ENCODE peak calls at places on chromosomes 6 and 20, in nine cellular contexts. E is neural crest cell, B is putamen, H is T-helper 1 cell, N is WERI-Rb-1, K is amniotic stem cell, P is HFF-Myc, I is body of pancreas, V is fibroblast of gingiva. R is an unnamed sample.

GRCh38 chr20:25484224-25484846 is 76.9 kb downstream of the GINS1 start:
- DNase-seq in P (no peak), N (no peak), B (no peak), H (no peak), I (no peak), K (no peak), V (peak), E (no peak), R (no peak)

GRCh38 chr6:108417027-108417426 is 122.2 kb downstream of the AFG1L start:
- DNase-seq in H (no peak), P (no peak), E (no peak), V (peak), N (no peak), K (no peak), B (no peak), I (no peak), R (no peak)

GRCh38 chr6:30450908-30451818 is 38.1 kb upstream of the HLA-E start:
- DNase-seq in P (no peak), V (peak), B (peak), N (no peak), E (no peak), H (peak), I (peak), K (no peak), R (peak)

GRCh38 chr20:8624046-8624445 is 444.8 kb upstream of the PLCB4 start:
- DNase-seq in K (no peak), I (no peak), E (no peak), P (no peak), V (no peak), H (no peak), N (no peak), B (no peak), R (no peak)

GRCh38 chr6:127458817-127459216 is 372 bp downstream of the KIAA0408 start:
- DNase-seq in K (no peak), H (no peak), N (no peak), B (no peak), E (no peak), V (peak), I (no peak), P (no peak), R (no peak)

GRCh38 chr6:1382883-1383728 is 6.3 kb upstream of the FOXF2 start:
- DNase-seq in N (no peak), H (no peak), B (no peak), E (no peak), K (no peak), V (no peak), I (no peak), P (no peak), R (no peak)

GRCh38 chr20:17680128-17680835 is 1.8 kb downstream of the RRBP1 start:
- DNase-seq in V (peak), I (peak), E (peak), N (peak), P (peak), H (no peak), K (peak), B (no peak), R (no peak)

GRCh38 chr6:4059115-4059777 is 19.7 kb downstream of the FAM217A start:
- DNase-seq in I (no peak), H (no peak), N (no peak), V (peak), K (peak), P (peak), E (no peak), B (no peak), R (no peak)

GRCh38 chr6:53492860-53493634 is 51.9 kb downstream of the GCLC start:
- DNase-seq in H (no peak), B (peak), N (peak), E (no peak), K (no peak), P (peak), V (peak), I (no peak), R (peak)

GRCh38 chr6:15399651-15400470 is 154.0 kb downstream of the JARID2 start:
- DNase-seq in H (no peak), P (peak), K (peak), V (peak), B (peak), N (peak), I (peak), E (peak), R (peak)

GRCh38 chr20:11054266-11055025 is 380.6 kb upstream of the JAG1 start:
- DNase-seq in I (peak), N (no peak), E (no peak), V (no peak), K (no peak), B (no peak), P (no peak), H (no peak), R (no peak)

GRCh38 chr6:110509617-110510231 is 33.3 kb upstream of the SLC22A16 start:
- DNase-seq in V (peak), K (no peak), N (no peak), H (no peak), P (peak), B (no peak), I (peak), E (no peak), R (no peak)

GRCh38 chr20:35972445-35972844 is 4.1 kb downstream of the CNBD2 start:
- DNase-seq in N (peak), P (peak), K (no peak), I (no peak), E (no peak), B (no peak), H (no peak), V (peak), R (no peak)

GRCh38 chr6:165049362-165049761 is 260.0 kb downstream of the C6orf118 start:
- DNase-seq in B (no peak), E (peak), I (no peak), N (peak), V (no peak), H (no peak), P (no peak), K (no peak), R (peak)

GRCh38 chr6:139027620-139028182 is 844 bp upstream of the ABRACL start:
- DNase-seq in H (no peak), K (no peak), P (no peak), V (no peak), N (no peak), I (no peak), B (no peak), E (no peak), R (no peak)

GRCh38 chr6:52543729-52544324 is 33.0 kb downstream of the TRAM2 start:
- DNase-seq in P (no peak), B (no peak), N (no peak), K (no peak), V (no peak), H (no peak), I (no peak), E (no peak), R (no peak)

GRCh38 chr6:149317656-149318571 is at the start of gene TAB2:
- DNase-seq in V (peak), N (peak), I (no peak), B (peak), H (peak), E (peak), P (no peak), K (no peak), R (peak)

GRCh38 chr6:113178349-113178748 is 678.8 kb upstream of the MARCKS start:
- DNase-seq in K (no peak), B (no peak), V (no peak), P (no peak), I (no peak), N (no peak), E (no peak), H (no peak), R (no peak)

GRCh38 chr6:68502946-68503345 is 132.1 kb upstream of the ADGRB3 start:
- DNase-seq in E (no peak), V (no peak), I (no peak), P (no peak), H (no peak), K (no peak), B (no peak), N (no peak), R (no peak)

GRCh38 chr6:12138377-12138776 is 126.3 kb downstream of the HIVEP1 start:
- DNase-seq in P (no peak), B (no peak), H (peak), K (no peak), V (no peak), E (no peak), N (no peak), I (no peak), R (peak)

GRCh38 chr20:47292581-47292980 is 63.9 kb downstream of the ZMYND8 start:
- DNase-seq in V (no peak), N (no peak), K (no peak), B (no peak), E (no peak), I (no peak), P (no peak), H (no peak), R (no peak)

GRCh38 chr6:119347466-119348307 is 1.9 kb downstream of the MAN1A1 start:
- DNase-seq in H (peak), I (peak), B (no peak), V (no peak), E (no peak), K (no peak), N (no peak), P (no peak), R (no peak)

GRCh38 chr6:131914967-131915751 is 36.0 kb downstream of the CCN2 start:
- DNase-seq in I (peak), E (peak), H (peak), P (peak), N (peak), V (peak), K (peak), B (peak), R (peak)

R was measured in globus pallidus.